ENCODE peak calls at places on chromosomes 11 and 22, in seven cellular contexts. S is effector CD8-positive, alpha-beta T cell; Z is colonic mucosa; O is left cardiac atrium; L is T47D; V is fibroblast of the aortic adventitia; T is stimulated activated CD4-positive, alpha-beta T cell treated with anti-CD3 and anti-CD28 coated beads, Interleukin-15, amount 100 ng/mL, for 24 hours. G is an unnamed sample.

GRCh38 chr11:120516461-120517389 is 5.2 kb downstream of the GRIK4 start:
- DNase-seq in T (no peak), S (no peak), L (no peak), V (no peak), O (no peak), Z (no peak), G (no peak)

GRCh38 chr22:42895541-42895981 is 38.5 kb upstream of the ARFGAP3 start:
- DNase-seq in L (no peak), T (no peak), O (no peak), S (no peak), V (no peak), Z (no peak), G (no peak)

GRCh38 chr11:64415996-64416728 is 57.2 kb downstream of the RPS6KA4 start:
- DNase-seq in S (no peak), T (no peak), O (no peak), L (no peak), Z (no peak), V (no peak), G (no peak)

GRCh38 chr22:20015971-20016733 is 471 bp downstream of the ARVCF start:
- DNase-seq in O (peak), L (no peak), T (peak), S (no peak), V (no peak), Z (peak), G (no peak)

GRCh38 chr11:61697764-61698163 is 17.6 kb downstream of the DAGLA start:
- DNase-seq in L (no peak), Z (no peak), O (no peak), S (no peak), V (no peak), T (no peak), G (no peak)

GRCh38 chr11:26896716-26897115 is 97.2 kb upstream of the FIBIN start:
- DNase-seq in O (no peak), Z (no peak), S (no peak), L (no peak), V (peak), T (no peak), G (no peak)

GRCh38 chr11:77454867-77455655 is 18.8 kb downstream of the PAK1 start:
- DNase-seq in L (no peak), T (no peak), V (no peak), O (no peak), Z (no peak), S (no peak), G (no peak)

GRCh38 chr11:8906629-8907028 is 4.4 kb upstream of the AKIP1 start:
- DNase-seq in S (no peak), T (no peak), O (no peak), L (no peak), V (peak), Z (no peak), G (no peak)

GRCh38 chr11:120597250-120597649 is 85.7 kb downstream of the GRIK4 start:
- DNase-seq in O (no peak), Z (no peak), V (no peak), T (no peak), S (no peak), L (no peak), G (no peak)

GRCh38 chr11:79039122-79039521 is 401.7 kb downstream of the TENM4 start:
- DNase-seq in L (no peak), S (no peak), V (no peak), T (no peak), Z (no peak), O (no peak), G (no peak)

GRCh38 chr11:61973603-61974162 is 6.2 kb upstream of the FTH1 start:
- DNase-seq in L (no peak), V (peak), T (no peak), O (no peak), Z (peak), S (no peak), G (no peak)

GRCh38 chr11:46827995-46828394 is 18.1 kb downstream of the CKAP5 start:
- DNase-seq in S (no peak), Z (no peak), O (no peak), L (peak), T (no peak), V (peak), G (no peak)

GRCh38 chr11:68454767-68455166 is 5.8 kb upstream of the PPP6R3 start:
- DNase-seq in V (no peak), O (no peak), L (no peak), T (no peak), S (no peak), Z (no peak), G (no peak)

GRCh38 chr11:69539416-69540117 is 58.1 kb downstream of the LINC01488 start:
- DNase-seq in L (peak), V (no peak), S (no peak), Z (no peak), O (peak), T (no peak), G (no peak)

GRCh38 chr22:48869161-48869560 is 958.5 kb downstream of the BRD1 start:
- DNase-seq in V (no peak), S (no peak), L (no peak), O (no peak), T (no peak), Z (no peak), G (no peak)

GRCh38 chr11:66619080-66619554 is 2.7 kb downstream of the RBM14 start:
- DNase-seq in S (no peak), V (peak), O (no peak), T (no peak), Z (no peak), L (peak), G (peak)

GRCh38 chr22:48091656-48092223 is 1329.3 kb downstream of the TBC1D22A start:
- DNase-seq in O (no peak), Z (no peak), T (no peak), L (no peak), S (no peak), V (no peak), G (no peak)

GRCh38 chr11:128903248-128904041 is 12.3 kb downstream of the KCNJ5 start:
- DNase-seq in Z (no peak), O (no peak), V (no peak), T (no peak), S (no peak), L (no peak), G (no peak)

GRCh38 chr11:44172966-44173365 is 77.5 kb downstream of the EXT2 start:
- DNase-seq in Z (no peak), O (no peak), T (no peak), V (no peak), L (no peak), S (no peak), G (no peak)

GRCh38 chr11:130832571-130833432 is 83.5 kb downstream of the SNX19 start:
- DNase-seq in V (no peak), L (no peak), S (no peak), O (no peak), T (no peak), Z (no peak), G (no peak)

GRCh38 chr11:65366340-65366773 is 11.8 kb downstream of the TIGD3 start:
- DNase-seq in L (peak), T (peak), O (no peak), Z (peak), V (peak), S (peak), G (no peak)

GRCh38 chr11:73001615-73002014 is 140.5 kb downstream of the FCHSD2 start:
- DNase-seq in O (no peak), Z (no peak), L (no peak), T (no peak), S (no peak), V (peak), G (peak)

GRCh38 chr11:32893947-32894827 is 1.6 kb downstream of the QSER1 start:
- DNase-seq in L (peak), Z (peak), S (no peak), O (no peak), T (peak), V (peak), G (peak)

GRCh38 chr11:134670961-134671370 is 258.9 kb upstream of the B3GAT1 start:
- DNase-seq in L (no peak), S (no peak), T (no peak), Z (no peak), V (no peak), O (no peak), G (no peak)

GRCh38 chr11:61023086-61024035 is 51.9 kb downstream of the CD6 start:
- DNase-seq in T (peak), O (no peak), S (no peak), Z (no peak), L (no peak), V (no peak), G (no peak)

GRCh38 chr22:23313791-23314567 is 133.7 kb downstream of the BCR start:
- DNase-seq in Z (no peak), V (no peak), T (no peak), S (no peak), O (no peak), L (no peak), G (no peak)

GRCh38 chr11:118620529-118621070 is 13.2 kb downstream of the PHLDB1 start:
- DNase-seq in T (no peak), L (no peak), S (no peak), V (no peak), Z (no peak), O (peak), G (no peak)

GRCh38 chr22:32880061-32880460 is 78.6 kb downstream of the TIMP3 start:
- DNase-seq in O (no peak), V (peak), L (no peak), Z (no peak), S (no peak), T (no peak), G (no peak)

GRCh38 chr11:8015753-8016239 is 28.7 kb downstream of the EIF3F start:
- DNase-seq in Z (peak), S (no peak), T (no peak), V (peak), O (no peak), L (no peak), G (no peak)

GRCh38 chr11:71342951-71343827 is 90.8 kb upstream of the SHANK2 start:
- DNase-seq in T (peak), V (peak), O (no peak), L (peak), S (no peak), Z (peak), G (no peak)